ENCODE peak calls at places on chromosomes 6 and 20, in eight cellular contexts. A is uterus, F is HS-27A, Z is EL, R is NCI-H1417, C is T-helper 17 cell, X is astrocyte of the hippocampus, I is NT2/D1. L is an unnamed sample.

GRCh38 chr6:11618533-11618932 is 81.0 kb downstream of the TMEM170B start:
- DNase-seq in F (peak; percentile 40), A (no peak), X (peak; percentile 46), Z (peak; percentile 58), C (no peak), R (no peak), I (no peak), L (peak; percentile 34)

GRCh38 chr6:26613717-26614683 is 17.2 kb downstream of the ABT1 start:
- DNase-seq in A (no peak), F (no peak), I (no peak), X (peak; percentile 36), Z (no peak), R (no peak), C (no peak), L (no peak)

GRCh38 chr6:138063726-138064125 is 43.5 kb downstream of the PERP start:
- DNase-seq in X (peak; percentile 24), I (no peak), R (no peak), A (no peak), Z (no peak), C (no peak), F (no peak), L (peak; percentile 2)

GRCh38 chr6:43143235-43144124 is 27.6 kb upstream of the SRF start:
- DNase-seq in R (peak; percentile 63), C (peak; percentile 59), F (peak; percentile 57), X (peak; percentile 97), Z (peak; percentile 92), A (peak; percentile 94), I (peak; percentile 84), L (peak; percentile 88)

GRCh38 chr6:144897441-144897921 is 612.3 kb downstream of the UTRN start:
- DNase-seq in F (peak; percentile 95), Z (peak; percentile 96), X (peak; percentile 78), C (no peak), A (no peak), R (no peak), I (no peak), L (peak; percentile 80)

GRCh38 chr6:150352321-150353296 is 16.2 kb upstream of the IYD start:
- DNase-seq in Z (peak; percentile 80), A (no peak), R (no peak), X (peak; percentile 77), F (peak; percentile 55), I (no peak), C (no peak), L (peak; percentile 69)

GRCh38 chr20:37866051-37866450 is 36.9 kb upstream of the VSTM2L start:
- DNase-seq in R (no peak), Z (no peak), X (no peak), A (no peak), C (no peak), I (no peak), F (no peak), L (no peak)

GRCh38 chr6:161369339-161369738 is 95.5 kb upstream of the AGPAT4 start:
- DNase-seq in X (peak; percentile 88), C (no peak), F (no peak), Z (peak; percentile 75), A (no peak), R (no peak), I (no peak), L (peak; percentile 96)

GRCh38 chr6:34462561-34462971 is 3.3 kb upstream of the PACSIN1 start:
- DNase-seq in F (peak; percentile 7), A (no peak), I (no peak), Z (peak; percentile 57), C (no peak), X (peak; percentile 35), R (peak; percentile 79), L (no peak)

GRCh38 chr6:62265906-62266305 is 20.1 kb downstream of the KHDRBS2 start:
- DNase-seq in C (no peak), A (no peak), F (no peak), X (no peak), I (no peak), Z (no peak), R (no peak), L (no peak)

GRCh38 chr6:72748759-72749158 is 126.9 kb downstream of the KCNQ5 start:
- DNase-seq in I (no peak), Z (peak; percentile 95), C (no peak), X (peak; percentile 84), A (no peak), R (no peak), F (peak; percentile 79), L (peak; percentile 64)

GRCh38 chr6:83827050-83827449 is 26.1 kb upstream of the RIPPLY2 start:
- DNase-seq in I (peak; percentile 15), R (no peak), A (no peak), Z (peak; percentile 4), X (peak; percentile 4), F (no peak), C (no peak), L (no peak)

GRCh38 chr6:74991573-74992332 is 214.1 kb downstream of the COL12A1 start:
- DNase-seq in Z (peak; percentile 28), F (peak; percentile 40), X (peak; percentile 79), I (no peak), A (no peak), C (no peak), R (no peak), L (peak; percentile 87)

GRCh38 chr6:118808794-118809668 is 84.9 kb upstream of the ASF1A start:
- DNase-seq in I (no peak), F (no peak), C (no peak), Z (no peak), A (no peak), R (no peak), X (no peak), L (no peak)

GRCh38 chr6:14664616-14665315 is 547.2 kb downstream of the CD83 start:
- DNase-seq in A (no peak), R (peak; percentile 50), F (no peak), C (no peak), X (no peak), I (no peak), Z (peak; percentile 93), L (no peak)

GRCh38 chr6:51959744-51960383 is 127.5 kb downstream of the PKHD1 start:
- DNase-seq in A (no peak), C (no peak), Z (peak; percentile 51), F (peak; percentile 48), X (peak; percentile 85), R (peak; percentile 73), I (peak; percentile 54), L (peak; percentile 70)

GRCh38 chr20:33992145-33992922 is 1.4 kb upstream of the RALY start:
- DNase-seq in Z (no peak), X (no peak), A (no peak), I (no peak), F (no peak), C (no peak), R (no peak), L (peak; percentile 48)

GRCh38 chr6:70390067-70390466 is 23.2 kb upstream of the FAM135A start:
- DNase-seq in A (no peak), I (no peak), F (no peak), R (peak; percentile 64), Z (no peak), X (no peak), C (no peak), L (no peak)

GRCh38 chr6:82080767-82081166 is 166.8 kb downstream of the IBTK start:
- DNase-seq in X (peak; percentile 16), C (no peak), I (no peak), Z (peak; percentile 30), R (no peak), A (no peak), F (no peak), L (peak; percentile 9)